ENCODE peak calls at places on chromosomes 4 and X, in ten cellular contexts. Y is EL; P is GM13976; L is CD8-positive, alpha-beta T cell; M is activated CD4-positive, CD25-positive, alpha-beta regulatory T cell treated with anti-CD3 and anti-CD28 coated beads, Interleukin-2, amount 50 U/mL, for 16 hours; Q is stimulated activated CD4-positive, alpha-beta T cell treated with anti-CD3 and anti-CD28 coated beads, Interleukin-4, amount 100 ng/mL, for 1 hour; A is AG08396; C is NCI-H2171 treated with DMSO at 0.1 percent for 48 hours; R is HL-60; U is pons. H is an unnamed sample.

GRCh38 chr4:17771284-17771908 is 10.0 kb downstream of the FAM184B start:
- DNase-seq in A (no peak), Q (no peak), U (no peak), Y (no peak), P (no peak), R (no peak), M (no peak), L (no peak), C (peak), H (no peak)

GRCh38 chr4:78720994-78721677 is 55.0 kb upstream of the BMP2K start:
- DNase-seq in A (no peak), P (peak), Y (no peak), C (no peak), R (no peak), L (peak), Q (no peak), M (no peak), U (peak), H (no peak)

GRCh38 chr4:100162027-100162685 is 28.1 kb downstream of the DDIT4L start:
- DNase-seq in C (no peak), Q (no peak), R (no peak), M (no peak), P (no peak), U (no peak), Y (no peak), L (no peak), A (no peak), H (no peak)

GRCh38 chrX:38985375-38985774 is 184.1 kb downstream of the MID1IP1 start:
- DNase-seq in Q (no peak), Y (peak), U (peak), M (no peak), L (peak), A (no peak), P (peak), C (no peak), R (no peak), H (peak)

GRCh38 chrX:13863326-13863725 is 46.4 kb upstream of the GPM6B start:
- DNase-seq in C (no peak), R (no peak), M (no peak), U (peak), A (no peak), Y (no peak), P (no peak), L (no peak), Q (no peak), H (peak)

GRCh38 chrX:9327086-9327746 is 137.6 kb upstream of the TBL1X start:
- DNase-seq in Y (peak), A (no peak), R (no peak), P (no peak), C (no peak), M (no peak), L (no peak), U (no peak), Q (no peak), H (peak)

GRCh38 chr4:139735381-139736256 is 70.0 kb downstream of the MGST2 start:
- DNase-seq in U (peak), P (peak), L (peak), R (no peak), Q (no peak), Y (peak), A (peak), C (peak), M (no peak), H (no peak)

GRCh38 chr4:1784789-1785591 is 8.1 kb upstream of the FGFR3 start:
- DNase-seq in A (no peak), P (no peak), Y (no peak), L (no peak), R (no peak), M (no peak), U (no peak), C (no peak), Q (no peak), H (no peak)

GRCh38 chr4:6779667-6780565 is 2.6 kb upstream of the KIAA0232 start:
- DNase-seq in U (peak), P (no peak), Q (no peak), C (peak), Y (no peak), R (peak), M (no peak), L (no peak), A (no peak), H (peak)

GRCh38 chr4:90293320-90293719 is 166.1 kb downstream of the CCSER1 start:
- DNase-seq in Q (no peak), U (no peak), M (no peak), P (no peak), R (no peak), Y (no peak), L (no peak), C (peak), A (no peak), H (no peak)

GRCh38 chrX:126552313-126553022 is at the start of gene DCAF12L1:
- DNase-seq in C (no peak), R (no peak), L (no peak), P (no peak), A (no peak), M (no peak), Y (no peak), U (no peak), Q (no peak), H (no peak)

GRCh38 chr4:38620527-38620926 is 43.5 kb upstream of the KLF3 start:
- DNase-seq in C (no peak), Q (no peak), U (no peak), P (no peak), A (no peak), M (no peak), Y (no peak), R (no peak), L (no peak), H (no peak)

GRCh38 chrX:50877310-50877709 is 33.2 kb upstream of the BMP15 start:
- DNase-seq in M (no peak), A (no peak), Q (no peak), R (no peak), Y (peak), U (peak), C (no peak), P (no peak), L (no peak), H (peak)

GRCh38 chrX:30612250-30612655 is 34.7 kb upstream of the TASL start:
- DNase-seq in M (no peak), Q (no peak), C (no peak), L (no peak), R (no peak), U (no peak), Y (no peak), A (no peak), P (no peak), H (no peak)

H was measured in M059J.